ENCODE peak calls at places on chromosome 7, in six cellular contexts. T is GM12878, S is H1, C is GM12891, H is HepG2, I is K562. N is an unnamed sample.

GRCh38 chr7:157153260-157153659 is 14.5 kb downstream of the UBE3C start:
- DNase-seq in T (no peak), S (no peak), C (no peak), H (no peak), I (no peak), N (no peak)

GRCh38 chr7:127798023-127798422 is 146.0 kb downstream of the SND1 start:
- DNase-seq in T (no peak), S (no peak), C (no peak), H (no peak), I (peak), N (no peak)

GRCh38 chr7:151056286-151057037 is 1.2 kb downstream of the CDK5 start:
- DNase-seq in T (no peak), S (no peak), C (no peak), H (no peak), I (peak), N (no peak)

GRCh38 chr7:135361788-135362187 is 128.2 kb downstream of the STRA8 start:
- DNase-seq in T (no peak), S (no peak), C (no peak), H (no peak), I (peak), N (no peak)

GRCh38 chr7:139896288-139896687 is 67.2 kb downstream of the TBXAS1 start:
- DNase-seq in T (no peak), S (no peak), C (no peak), H (no peak), I (no peak), N (no peak)

GRCh38 chr7:116455499-116455898 is 44.0 kb upstream of the CAV2 start:
- DNase-seq in T (no peak), S (no peak), C (no peak), H (no peak), I (no peak), N (no peak)

GRCh38 chr7:43647772-43648643 is 65.1 kb downstream of the STK17A start:
- DNase-seq in T (peak), S (no peak), C (no peak), H (peak), I (no peak), N (no peak)

GRCh38 chr7:148242271-148242801 is 348.2 kb upstream of the C7orf33 start:
- DNase-seq in T (no peak), S (no peak), C (peak), H (peak), I (peak), N (no peak)

GRCh38 chr7:67764312-67764711 is 767.7 kb downstream of the TYW1 start:
- DNase-seq in T (no peak), S (no peak), C (no peak), H (peak), I (no peak), N (no peak)

GRCh38 chr7:506921-507622 is 12.6 kb downstream of the PDGFA start:
- DNase-seq in T (no peak), S (no peak), C (no peak), H (no peak), I (no peak), N (no peak)

GRCh38 chr7:26618898-26619297 is 245.5 kb downstream of the SKAP2 start:
- DNase-seq in T (no peak), S (no peak), C (no peak), H (no peak), I (peak), N (no peak)

GRCh38 chr7:155867280-155867679 is 55.0 kb upstream of the SHH start:
- DNase-seq in T (no peak), S (peak), C (no peak), H (no peak), I (no peak), N (no peak)

GRCh38 chr7:132030883-132031282 is 474.5 kb upstream of the PODXL start:
- DNase-seq in T (no peak), S (no peak), C (no peak), H (no peak), I (no peak), N (no peak)

GRCh38 chr7:103630318-103630717 is 184.3 kb upstream of the SLC26A5 start:
- DNase-seq in T (no peak), S (no peak), C (no peak), H (no peak), I (no peak), N (no peak)

GRCh38 chr7:16838386-16838785 is 33.6 kb upstream of the AGR2 start:
- DNase-seq in T (no peak), S (no peak), C (no peak), H (no peak), I (no peak), N (no peak)

GRCh38 chr7:149866817-149867447 is 6.8 kb upstream of the ATP6V0E2 start:
- DNase-seq in T (no peak), S (no peak), C (no peak), H (no peak), I (no peak), N (no peak)

GRCh38 chr7:1846331-1847065 is 176.4 kb downstream of the ELFN1 start:
- DNase-seq in T (no peak), S (no peak), C (no peak), H (no peak), I (no peak), N (no peak)

GRCh38 chr7:102933763-102934162 is 21.0 kb downstream of the LRRC17 start:
- DNase-seq in T (no peak), S (peak), C (no peak), H (no peak), I (no peak), N (no peak)

GRCh38 chr7:64872351-64872750 is 30.7 kb upstream of the ZNF273 start:
- DNase-seq in T (no peak), S (no peak), C (no peak), H (no peak), I (no peak), N (peak)

DNA sequence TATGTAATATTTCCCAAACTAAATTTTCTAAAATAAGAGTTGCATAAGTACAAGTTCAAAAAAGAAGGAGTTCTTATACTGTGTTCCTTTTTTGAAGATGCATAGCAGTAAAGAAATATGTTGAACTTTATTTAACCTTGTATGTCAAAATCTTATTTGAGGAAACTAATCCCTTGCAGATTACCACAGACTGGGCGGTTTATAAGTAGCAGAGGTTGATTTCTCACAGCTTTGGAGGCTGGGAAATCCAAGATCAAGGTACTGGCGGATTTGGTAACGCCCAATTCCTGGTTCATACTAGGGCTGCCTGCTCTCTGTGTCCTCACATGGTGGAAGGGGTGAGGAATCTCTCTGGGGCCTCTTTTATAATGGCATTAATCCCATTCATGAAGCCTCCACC is 68.5 kb downstream of the GNAT3 start:
- DNase-seq in T (no peak), S (no peak), C (no peak), H (no peak), I (no peak), N (no peak)
- TF ChIP-seq POLR2A in T (no peak), S (no peak), C (no peak), H (no peak), I (no peak), N (no peak)

DNA sequence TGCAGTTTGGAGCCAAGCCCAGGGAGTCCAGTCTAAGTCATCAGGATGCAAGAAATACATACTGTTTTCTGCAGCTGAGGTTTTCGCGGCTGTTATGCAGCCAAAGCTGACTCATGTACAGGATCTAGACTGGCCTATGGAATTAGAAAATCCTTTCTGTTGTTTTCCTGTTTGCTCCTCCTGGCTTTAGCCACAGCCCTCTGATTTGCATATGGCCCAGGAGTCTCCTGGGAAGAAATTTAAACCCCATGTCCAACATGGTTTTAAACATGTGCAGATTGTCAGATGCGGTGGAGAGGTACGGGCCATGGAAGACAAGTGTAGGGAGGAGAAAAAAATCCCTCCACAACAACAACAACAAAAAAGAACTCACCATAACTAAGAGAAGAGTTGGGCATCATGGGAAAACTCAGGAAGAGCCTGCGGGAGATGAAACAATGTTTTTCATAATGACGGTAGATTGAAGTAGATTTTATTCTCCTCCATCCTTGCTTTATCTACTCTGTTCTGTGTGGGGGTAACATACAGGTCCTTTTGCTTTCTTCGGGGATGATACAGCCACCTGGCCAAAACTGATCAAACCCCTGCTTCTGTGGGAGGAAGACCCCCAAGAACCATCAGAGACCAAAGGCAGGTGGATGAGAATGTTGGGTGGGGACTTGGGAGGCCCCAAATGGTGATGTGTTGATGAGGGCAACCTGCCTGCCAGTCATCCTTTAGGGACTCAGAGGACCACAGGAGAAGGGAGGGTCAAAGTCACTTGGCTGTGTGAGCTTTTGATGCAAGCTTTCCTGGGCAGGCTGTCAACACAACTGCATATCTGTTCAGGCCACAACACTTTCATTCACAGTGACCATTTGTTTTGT is 29.8 kb upstream of the GNA12 start:
- DNase-seq in T (no peak), S (no peak), C (no peak), H (no peak), I (peak), N (peak)
- TF ChIP-seq TAF1 in T (no peak), S (no peak), C (no peak), H (no peak), I (no peak), N (no peak)

DNA sequence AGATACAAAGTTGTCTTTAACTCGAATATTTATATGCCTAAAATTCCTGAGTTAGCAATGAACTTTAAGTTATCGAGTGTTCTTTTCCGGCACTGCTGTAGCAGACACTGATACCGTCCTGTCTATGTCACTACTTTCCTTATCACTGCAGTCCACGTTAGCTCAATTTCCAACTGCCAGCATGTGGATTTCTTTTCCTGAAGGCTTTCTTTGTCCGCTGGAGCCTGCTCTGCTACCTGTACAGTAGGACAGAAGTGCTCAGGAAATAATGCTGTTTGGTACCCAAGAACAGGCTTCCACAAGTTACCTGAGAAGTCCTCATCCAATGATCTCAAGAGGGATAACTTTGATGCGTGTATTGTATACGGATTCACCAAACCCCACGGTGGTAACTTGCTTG is 329.4 kb downstream of the NXPH1 start:
- DNase-seq in T (no peak), S (no peak), C (no peak), H (no peak), I (peak), N (no peak)
- TF ChIP-seq POLR2A in T (no peak), S (no peak), C (no peak), H (no peak), I (peak), N (no peak)

GRCh38 chr7:48388922-48389321 is 217.7 kb downstream of the ABCA13 start:
- DNase-seq in T (no peak), S (no peak), C (no peak), H (no peak), I (no peak), N (no peak)

GRCh38 chr7:48384180-48384752 is 213.0 kb downstream of the ABCA13 start:
- DNase-seq in T (no peak), S (no peak), C (no peak), H (no peak), I (no peak), N (no peak)

GRCh38 chr7:48387916-48388315 is 216.7 kb downstream of the ABCA13 start:
- DNase-seq in T (no peak), S (no peak), C (no peak), H (no peak), I (no peak), N (no peak)

GRCh38 chr7:48390381-48391327 is 219.4 kb downstream of the ABCA13 start:
- DNase-seq in T (no peak), S (no peak), C (no peak), H (no peak), I (no peak), N (no peak)

DNA sequence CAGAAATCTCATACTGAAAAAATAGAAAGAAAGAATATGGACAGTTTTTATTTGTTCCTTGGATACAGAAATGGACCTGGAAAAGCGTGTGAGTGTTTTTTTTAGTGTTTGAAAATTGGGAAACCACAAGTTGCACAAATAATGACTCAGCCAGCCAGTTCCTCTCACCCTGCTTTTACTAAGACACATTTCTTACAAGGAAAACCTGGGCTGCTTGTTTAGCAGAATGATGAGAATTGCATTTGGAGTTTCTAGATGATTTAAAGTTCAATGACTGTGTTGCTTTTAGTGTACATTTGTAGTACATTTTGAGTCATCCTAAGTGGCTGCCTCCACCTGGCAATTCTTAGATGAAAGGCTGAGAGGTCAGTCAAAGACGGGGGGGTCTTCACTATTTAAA is 218.7 kb downstream of the ABCA13 start:
- DNase-seq in T (no peak), S (no peak), C (no peak), H (no peak), I (no peak), N (no peak)
- TF ChIP-seq TAF1 in T (no peak), S (no peak), C (no peak), H (no peak), I (no peak), N (no peak)

GRCh38 chr7:31918706-31919393 is 151.4 kb downstream of the PDE1C start:
- DNase-seq in T (no peak), S (no peak), C (no peak), H (no peak), I (no peak), N (no peak)
- TF ChIP-seq POLR2A in T (no peak), S (no peak), C (no peak), H (no peak), I (no peak), N (no peak)

GRCh38 chr7:30464231-30464660 is 14.3 kb downstream of the NOD1 start:
- DNase-seq in T (peak), S (no peak), C (no peak), H (no peak), I (no peak), N (no peak)
- TF ChIP-seq TAF1 in T (no peak), S (no peak), C (no peak), H (no peak), I (no peak), N (no peak)

GRCh38 chr7:32892521-32893224 is 1.1 kb upstream of the KBTBD2 start:
- DNase-seq in T (no peak), S (no peak), C (no peak), H (no peak), I (peak), N (no peak)
- TF ChIP-seq POLR2A in T (peak), S (peak), C (peak), H (peak), I (peak), N (peak)

GRCh38 chr7:142602756-142603155 is 146.5 kb upstream of the PRSS1 start:
- DNase-seq in T (no peak), S (no peak), C (no peak), H (no peak), I (no peak), N (no peak)

GRCh38 chr7:142606081-142606480 is 143.2 kb upstream of the PRSS1 start:
- DNase-seq in T (no peak), S (no peak), C (no peak), H (no peak), I (no peak), N (no peak)

GRCh38 chr7:142602183-142602582 is 147.1 kb upstream of the PRSS1 start:
- DNase-seq in T (no peak), S (no peak), C (no peak), H (no peak), I (no peak), N (no peak)

GRCh38 chr7:142607351-142607750 is 141.9 kb upstream of the PRSS1 start:
- DNase-seq in T (no peak), S (no peak), C (no peak), H (no peak), I (no peak), N (no peak)

DNA sequence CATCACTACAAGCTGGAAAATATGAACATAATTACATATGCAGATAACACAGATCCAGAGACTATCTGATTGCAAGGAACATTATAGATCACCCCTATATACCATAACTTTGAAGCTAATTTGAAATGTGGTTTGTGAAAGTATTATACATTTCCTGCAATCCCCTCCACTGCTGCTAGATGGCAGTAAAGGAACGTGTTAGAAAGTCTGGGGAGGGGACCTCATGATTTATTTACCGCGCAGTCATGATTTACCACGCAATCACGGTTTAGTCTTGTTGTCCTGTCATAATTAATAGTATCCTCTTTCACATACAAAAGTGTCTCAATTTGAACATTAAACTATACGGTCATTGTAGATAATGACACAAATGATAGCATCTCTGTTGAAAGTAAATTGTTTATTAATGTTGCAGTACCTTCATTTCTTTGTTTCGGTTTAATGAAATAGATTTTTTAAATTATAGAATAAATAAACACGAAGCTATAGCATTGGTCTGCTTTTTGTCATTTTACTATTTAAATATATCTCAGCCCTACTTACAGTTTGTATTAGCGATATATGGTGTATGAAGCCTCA is 145.3 kb upstream of the PRSS1 start:
- DNase-seq in T (no peak), S (peak), C (peak), H (peak), I (peak), N (peak)
- TF ChIP-seq TAF1 in T (no peak), S (no peak), C (no peak), H (no peak), I (no peak), N (no peak)